ENCODE peak calls at places on chromosomes 3 and 15, in six cellular contexts. One of them, this sample, is unnamed.

GRCh38 chr3:39147711-39148115 is 5.7 kb downstream of the CSRNP1 start:
- DNase-seq in heart left ventricle: peak
- DNase-seq in tibial artery: no peak
- DNase-seq in PC-3: peak
- DNase-seq in stomach: no peak
- DNase-seq in fibroblast of lung: peak
- DNase-seq in this sample: no peak

GRCh38 chr3:77887611-77888010 is 847.7 kb downstream of the ROBO2 start:
- DNase-seq in fibroblast of lung: peak
- DNase-seq in PC-3: no peak
- DNase-seq in heart left ventricle: no peak
- DNase-seq in tibial artery: no peak
- DNase-seq in stomach: no peak
- DNase-seq in this sample: no peak

GRCh38 chr3:133494469-133494868 is 79.0 kb upstream of the CDV3 start:
- DNase-seq in fibroblast of lung: peak
- DNase-seq in heart left ventricle: no peak
- DNase-seq in stomach: no peak
- DNase-seq in tibial artery: no peak
- DNase-seq in PC-3: no peak
- DNase-seq in this sample: no peak

GRCh38 chr3:123026551-123027291 is 842 bp downstream of the SEMA5B start:
- DNase-seq in heart left ventricle: peak
- DNase-seq in stomach: peak
- DNase-seq in PC-3: no peak
- DNase-seq in fibroblast of lung: no peak
- DNase-seq in tibial artery: no peak
- DNase-seq in this sample: no peak

GRCh38 chr3:138360272-138361192 is 12.2 kb downstream of the MRAS start:
- DNase-seq in PC-3: no peak
- DNase-seq in heart left ventricle: peak
- DNase-seq in stomach: no peak
- DNase-seq in fibroblast of lung: no peak
- DNase-seq in tibial artery: no peak
- DNase-seq in this sample: no peak

GRCh38 chr3:9833078-9833477 is 10.7 kb downstream of the RPUSD3 start:
- DNase-seq in fibroblast of lung: no peak
- DNase-seq in heart left ventricle: no peak
- DNase-seq in tibial artery: no peak
- DNase-seq in PC-3: no peak
- DNase-seq in stomach: no peak
- DNase-seq in this sample: no peak

GRCh38 chr3:140629351-140630137 is 48.3 kb upstream of the TRIM42 start:
- DNase-seq in PC-3: peak
- DNase-seq in heart left ventricle: no peak
- DNase-seq in fibroblast of lung: peak
- DNase-seq in stomach: no peak
- DNase-seq in tibial artery: no peak
- DNase-seq in this sample: peak

GRCh38 chr15:40436116-40436891 is 4.4 kb upstream of the BAHD1 start:
- DNase-seq in tibial artery: no peak
- DNase-seq in heart left ventricle: no peak
- DNase-seq in stomach: no peak
- DNase-seq in PC-3: no peak
- DNase-seq in fibroblast of lung: no peak
- DNase-seq in this sample: no peak

GRCh38 chr3:111595239-111595638 is at the start of gene ZBED2:
- DNase-seq in fibroblast of lung: no peak
- DNase-seq in PC-3: no peak
- DNase-seq in stomach: no peak
- DNase-seq in tibial artery: no peak
- DNase-seq in heart left ventricle: no peak
- DNase-seq in this sample: peak

GRCh38 chr3:179624471-179624870 is 19.9 kb downstream of the NDUFB5 start:
- DNase-seq in heart left ventricle: no peak
- DNase-seq in tibial artery: no peak
- DNase-seq in fibroblast of lung: peak
- DNase-seq in PC-3: peak
- DNase-seq in stomach: no peak
- DNase-seq in this sample: no peak

GRCh38 chr3:125141596-125142417 is 70.7 kb downstream of the SLC12A8 start:
- DNase-seq in PC-3: no peak
- DNase-seq in fibroblast of lung: peak
- DNase-seq in tibial artery: peak
- DNase-seq in stomach: peak
- DNase-seq in heart left ventricle: peak
- DNase-seq in this sample: no peak

GRCh38 chr15:42214600-42214999 is 6.5 kb upstream of the VPS39 start:
- DNase-seq in fibroblast of lung: no peak
- DNase-seq in PC-3: no peak
- DNase-seq in stomach: no peak
- DNase-seq in heart left ventricle: no peak
- DNase-seq in tibial artery: no peak
- DNase-seq in this sample: no peak

GRCh38 chr15:89358435-89358754 is 23.8 kb upstream of the POLG start:
- DNase-seq in PC-3: no peak
- DNase-seq in heart left ventricle: no peak
- DNase-seq in fibroblast of lung: no peak
- DNase-seq in stomach: no peak
- DNase-seq in tibial artery: no peak
- DNase-seq in this sample: peak

GRCh38 chr3:3110299-3110630 is at the start of gene IL5RA:
- DNase-seq in stomach: no peak
- DNase-seq in PC-3: no peak
- DNase-seq in heart left ventricle: no peak
- DNase-seq in fibroblast of lung: peak
- DNase-seq in tibial artery: no peak
- DNase-seq in this sample: no peak

GRCh38 chr3:83218383-83219200 is 1457.1 kb upstream of the GBE1 start:
- DNase-seq in tibial artery: no peak
- DNase-seq in PC-3: no peak
- DNase-seq in fibroblast of lung: no peak
- DNase-seq in stomach: no peak
- DNase-seq in heart left ventricle: no peak
- DNase-seq in this sample: no peak

GRCh38 chr15:89670985-89671560 is 8.1 kb downstream of the PLIN1 start:
- DNase-seq in stomach: no peak
- DNase-seq in tibial artery: no peak
- DNase-seq in heart left ventricle: no peak
- DNase-seq in PC-3: no peak
- DNase-seq in fibroblast of lung: no peak
- DNase-seq in this sample: no peak

GRCh38 chr3:80232760-80233159 is 465.0 kb upstream of the ROBO1 start:
- DNase-seq in heart left ventricle: no peak
- DNase-seq in tibial artery: no peak
- DNase-seq in stomach: no peak
- DNase-seq in PC-3: peak
- DNase-seq in fibroblast of lung: peak
- DNase-seq in this sample: peak

GRCh38 chr3:17770682-17771081 is 28.3 kb upstream of the TBC1D5 start:
- DNase-seq in PC-3: no peak
- DNase-seq in fibroblast of lung: no peak
- DNase-seq in heart left ventricle: no peak
- DNase-seq in tibial artery: no peak
- DNase-seq in stomach: no peak
- DNase-seq in this sample: no peak

GRCh38 chr3:66442254-66443249 is 58.3 kb downstream of the LRIG1 start:
- DNase-seq in fibroblast of lung: peak
- DNase-seq in heart left ventricle: peak
- DNase-seq in PC-3: peak
- DNase-seq in tibial artery: peak
- DNase-seq in stomach: peak
- DNase-seq in this sample: peak

GRCh38 chr3:195410546-195410945 is 32.3 kb downstream of the ACAP2 start:
- DNase-seq in heart left ventricle: no peak
- DNase-seq in tibial artery: no peak
- DNase-seq in PC-3: no peak
- DNase-seq in fibroblast of lung: no peak
- DNase-seq in stomach: no peak
- DNase-seq in this sample: no peak

GRCh38 chr3:60856299-60857046 is 394.8 kb downstream of the FHIT start:
- DNase-seq in fibroblast of lung: no peak
- DNase-seq in stomach: no peak
- DNase-seq in heart left ventricle: no peak
- DNase-seq in PC-3: no peak
- DNase-seq in tibial artery: no peak
- DNase-seq in this sample: no peak

GRCh38 chr3:37324752-37325407 is 150.5 kb upstream of the LRRFIP2 start:
- DNase-seq in tibial artery: no peak
- DNase-seq in fibroblast of lung: peak
- DNase-seq in PC-3: no peak
- DNase-seq in heart left ventricle: no peak
- DNase-seq in stomach: no peak
- DNase-seq in this sample: no peak

GRCh38 chr3:138442433-138442832 is 8.0 kb downstream of the ESYT3 start:
- DNase-seq in tibial artery: no peak
- DNase-seq in PC-3: peak
- DNase-seq in heart left ventricle: no peak
- DNase-seq in stomach: no peak
- DNase-seq in fibroblast of lung: peak
- DNase-seq in this sample: peak

GRCh38 chr15:70060214-70061085 is 37.3 kb downstream of the TLE3 start:
- DNase-seq in PC-3: no peak
- DNase-seq in stomach: no peak
- DNase-seq in heart left ventricle: peak
- DNase-seq in tibial artery: no peak
- DNase-seq in fibroblast of lung: no peak
- DNase-seq in this sample: no peak

GRCh38 chr15:74793135-74794028 is 11.5 kb downstream of the CSK start:
- DNase-seq in stomach: no peak
- DNase-seq in PC-3: no peak
- DNase-seq in tibial artery: no peak
- DNase-seq in fibroblast of lung: no peak
- DNase-seq in heart left ventricle: no peak
- DNase-seq in this sample: no peak

GRCh38 chr3:42061042-42061710 is 30.0 kb upstream of the TRAK1 start:
- DNase-seq in stomach: no peak
- DNase-seq in PC-3: no peak
- DNase-seq in fibroblast of lung: peak
- DNase-seq in tibial artery: no peak
- DNase-seq in heart left ventricle: peak
- DNase-seq in this sample: no peak

GRCh38 chr3:85270488-85270887 is 311.7 kb downstream of the CADM2 start:
- DNase-seq in tibial artery: no peak
- DNase-seq in heart left ventricle: no peak
- DNase-seq in PC-3: peak
- DNase-seq in fibroblast of lung: no peak
- DNase-seq in stomach: no peak
- DNase-seq in this sample: no peak

GRCh38 chr15:62326460-62327011 is 161.5 kb upstream of the C2CD4B start:
- DNase-seq in heart left ventricle: no peak
- DNase-seq in fibroblast of lung: no peak
- DNase-seq in tibial artery: no peak
- DNase-seq in PC-3: peak
- DNase-seq in stomach: no peak
- DNase-seq in this sample: no peak

GRCh38 chr3:167814441-167814951 is 79.0 kb downstream of the SERPINI1 start:
- DNase-seq in fibroblast of lung: peak
- DNase-seq in tibial artery: no peak
- DNase-seq in stomach: peak
- DNase-seq in heart left ventricle: peak
- DNase-seq in PC-3: peak
- DNase-seq in this sample: no peak

GRCh38 chr3:52452126-52452525 is 1.7 kb downstream of the TNNC1 start:
- DNase-seq in tibial artery: no peak
- DNase-seq in stomach: no peak
- DNase-seq in PC-3: no peak
- DNase-seq in fibroblast of lung: no peak
- DNase-seq in heart left ventricle: no peak
- DNase-seq in this sample: no peak
- H3K27ac ChIP-seq in tibial artery: no peak
- H3K27ac ChIP-seq in stomach: no peak
- H3K27ac ChIP-seq in PC-3: no peak
- H3K27ac ChIP-seq in fibroblast of lung: no peak
- H3K27ac ChIP-seq in heart left ventricle: peak
- H3K27ac ChIP-seq in this sample: no peak

GRCh38 chr3:50517721-50518206 is 14.3 kb upstream of the CACNA2D2 start:
- DNase-seq in tibial artery: no peak
- DNase-seq in fibroblast of lung: no peak
- DNase-seq in stomach: no peak
- DNase-seq in heart left ventricle: no peak
- DNase-seq in PC-3: no peak
- DNase-seq in this sample: no peak
- TF ChIP-seq CTCF in tibial artery: no peak
- TF ChIP-seq CTCF in fibroblast of lung: no peak
- TF ChIP-seq CTCF in stomach: no peak
- TF ChIP-seq CTCF in heart left ventricle: no peak
- TF ChIP-seq CTCF in PC-3: no peak
- TF ChIP-seq CTCF in this sample: no peak

GRCh38 chr15:64713592-64713991 is 61.8 kb downstream of the RBPMS2 start:
- DNase-seq in stomach: no peak
- DNase-seq in heart left ventricle: no peak
- DNase-seq in fibroblast of lung: no peak
- DNase-seq in tibial artery: no peak
- DNase-seq in PC-3: no peak
- DNase-seq in this sample: no peak

GRCh38 chr15:64716452-64716851 is 58.9 kb downstream of the RBPMS2 start:
- DNase-seq in fibroblast of lung: no peak
- DNase-seq in PC-3: no peak
- DNase-seq in stomach: no peak
- DNase-seq in heart left ventricle: no peak
- DNase-seq in tibial artery: no peak
- DNase-seq in this sample: no peak

GRCh38 chr15:64717130-64717529 is 58.3 kb downstream of the RBPMS2 start:
- DNase-seq in heart left ventricle: no peak
- DNase-seq in stomach: no peak
- DNase-seq in tibial artery: no peak
- DNase-seq in fibroblast of lung: no peak
- DNase-seq in PC-3: no peak
- DNase-seq in this sample: no peak

GRCh38 chr15:64720188-64720587 is 55.2 kb downstream of the RBPMS2 start:
- DNase-seq in fibroblast of lung: no peak
- DNase-seq in PC-3: no peak
- DNase-seq in tibial artery: no peak
- DNase-seq in heart left ventricle: no peak
- DNase-seq in stomach: no peak
- DNase-seq in this sample: no peak

GRCh38 chr15:64717735-64718495 is 57.5 kb downstream of the RBPMS2 start:
- DNase-seq in heart left ventricle: no peak
- DNase-seq in fibroblast of lung: no peak
- DNase-seq in stomach: no peak
- DNase-seq in tibial artery: no peak
- DNase-seq in PC-3: no peak
- DNase-seq in this sample: no peak
- H3K27ac ChIP-seq in heart left ventricle: peak
- H3K27ac ChIP-seq in fibroblast of lung: no peak
- H3K27ac ChIP-seq in stomach: peak
- H3K27ac ChIP-seq in tibial artery: peak
- H3K27ac ChIP-seq in PC-3: no peak
- H3K27ac ChIP-seq in this sample: no peak

DNA sequence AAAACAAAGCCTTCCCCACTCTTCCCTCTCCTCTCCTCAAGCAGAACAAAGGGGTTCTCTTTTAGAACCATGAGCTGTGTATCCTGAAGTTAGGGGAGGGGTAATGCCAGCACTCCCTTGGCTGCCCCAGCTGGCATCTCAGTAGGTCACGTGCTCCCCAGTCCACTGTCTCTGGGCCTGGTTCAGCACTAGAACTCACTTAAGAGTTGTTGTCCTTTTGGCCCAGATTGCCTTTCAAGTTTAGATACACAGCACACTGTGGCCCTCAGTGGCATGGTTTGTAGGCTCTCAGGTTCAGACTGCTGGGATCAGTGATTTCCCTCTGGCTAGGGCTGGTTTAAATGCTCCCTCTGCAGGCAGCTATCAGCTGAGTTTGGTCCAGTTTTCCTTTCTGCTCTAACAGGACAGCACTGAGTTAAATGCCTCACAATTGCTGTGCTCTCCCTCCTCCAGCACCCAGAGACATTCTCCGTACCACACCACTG is 188.4 kb upstream of the ST8SIA2 start:
- DNase-seq in tibial artery: no peak
- DNase-seq in heart left ventricle: peak
- DNase-seq in fibroblast of lung: no peak
- DNase-seq in stomach: no peak
- DNase-seq in PC-3: no peak
- DNase-seq in this sample: no peak
- TF ChIP-seq CTCF in tibial artery: no peak
- TF ChIP-seq CTCF in heart left ventricle: peak
- TF ChIP-seq CTCF in fibroblast of lung: no peak
- TF ChIP-seq CTCF in stomach: no peak
- TF ChIP-seq CTCF in PC-3: no peak
- TF ChIP-seq CTCF in this sample: no peak